ENCODE peak calls at places on chromosomes 4 and X, in five cellular contexts. L is NAMALWA; X is pons; O is stimulated activated naive CD8-positive, alpha-beta T cell treated with anti-CD3 and anti-CD28 coated beads, Interleukin-15, Interleukin-2, amounts not matched to agents 100 U/mL and 50 U/mL, for 24 hours; W is hippocampal formation. B is an unnamed sample.

GRCh38 chr4:144347116-144347515 is 206.6 kb upstream of the GYPA start:
- DNase-seq in O (no peak), W (no peak), X (peak), L (no peak), B (no peak)

GRCh38 chrX:136933617-136934145 is 53.2 kb upstream of the RBMX start:
- DNase-seq in L (no peak), X (no peak), W (no peak), O (no peak), B (no peak)

GRCh38 chr4:110275871-110276270 is 77.5 kb upstream of the ELOVL6 start:
- DNase-seq in W (no peak), L (no peak), X (no peak), O (no peak), B (no peak)

GRCh38 chr4:189096717-189097116 is 844.0 kb upstream of the FRG1 start:
- DNase-seq in X (no peak), W (no peak), L (no peak), O (no peak), B (no peak)

GRCh38 chrX:130799393-130799792 is 103.6 kb downstream of the ENOX2 start:
- DNase-seq in X (no peak), W (no peak), O (no peak), L (no peak), B (no peak)

GRCh38 chrX:45903781-45904201 is 641.4 kb downstream of the ZNF674 start:
- DNase-seq in O (no peak), W (no peak), L (no peak), X (no peak), B (no peak)

GRCh38 chr4:3287271-3287971 is 5.4 kb upstream of the RGS12 start:
- DNase-seq in L (no peak), W (no peak), X (no peak), O (no peak), B (no peak)

GRCh38 chr4:158285429-158286216 is 75.3 kb downstream of the TMEM144 start:
- DNase-seq in X (no peak), O (no peak), L (peak), W (no peak), B (no peak)

GRCh38 chrX:135740683-135741149 is 27.3 kb downstream of the CT45A3 start:
- DNase-seq in W (no peak), O (peak), L (peak), X (peak), B (peak)

GRCh38 chrX:150761176-150761818 is 68.1 kb downstream of the MTMR1 start:
- DNase-seq in W (no peak), X (no peak), L (no peak), O (no peak), B (no peak)

GRCh38 chr4:188778880-188779279 is 639.6 kb downstream of the TRIML1 start:
- DNase-seq in W (no peak), O (no peak), L (no peak), X (no peak), B (no peak)

GRCh38 chr4:2934077-2934812 is 29.0 kb downstream of the NOP14 start:
- DNase-seq in O (peak), L (no peak), W (no peak), X (no peak), B (peak)

GRCh38 chr4:109206610-109207009 is 95.8 kb downstream of the COL25A1 start:
- DNase-seq in X (no peak), O (no peak), W (no peak), L (no peak), B (no peak)